ENCODE peak calls at places on chromosome 4, in six cellular contexts. One of them, this sample, is unnamed.

GRCh38 chr4:1797861-1798529 is 4.9 kb downstream of the FGFR3 start:
- DNase-seq in ACHN: no peak
- DNase-seq in upper lobe of right lung: no peak
- DNase-seq in stimulated activated CD8-positive, alpha-beta memory T cell treated with anti-CD3 and anti-CD28 coated beads, Interleukin-7, amount 100 ng/mL, for 24 hours: no peak
- DNase-seq in GM10248: no peak
- DNase-seq in ureter: no peak
- DNase-seq in this sample: no peak

GRCh38 chr4:43163101-43163792 is 270.7 kb downstream of the GRXCR1 start:
- DNase-seq in ACHN: no peak
- DNase-seq in upper lobe of right lung: no peak
- DNase-seq in stimulated activated CD8-positive, alpha-beta memory T cell treated with anti-CD3 and anti-CD28 coated beads, Interleukin-7, amount 100 ng/mL, for 24 hours: no peak
- DNase-seq in GM10248: no peak
- DNase-seq in ureter: no peak
- DNase-seq in this sample: no peak

GRCh38 chr4:44493924-44494323 is 45.3 kb upstream of the KCTD8 start:
- DNase-seq in ACHN: peak; percentile 37
- DNase-seq in upper lobe of right lung: no peak
- DNase-seq in stimulated activated CD8-positive, alpha-beta memory T cell treated with anti-CD3 and anti-CD28 coated beads, Interleukin-7, amount 100 ng/mL, for 24 hours: no peak
- DNase-seq in GM10248: peak; percentile 11
- DNase-seq in ureter: no peak
- DNase-seq in this sample: peak; percentile 29

GRCh38 chr4:164383187-164384181 is 370.4 kb upstream of the SMIM31 start:
- DNase-seq in ACHN: peak; percentile 83
- DNase-seq in upper lobe of right lung: peak; percentile 60
- DNase-seq in stimulated activated CD8-positive, alpha-beta memory T cell treated with anti-CD3 and anti-CD28 coated beads, Interleukin-7, amount 100 ng/mL, for 24 hours: no peak
- DNase-seq in GM10248: no peak
- DNase-seq in ureter: no peak
- DNase-seq in this sample: no peak

GRCh38 chr4:39932776-39933402 is 44.8 kb downstream of the PDS5A start:
- DNase-seq in ACHN: no peak
- DNase-seq in upper lobe of right lung: no peak
- DNase-seq in stimulated activated CD8-positive, alpha-beta memory T cell treated with anti-CD3 and anti-CD28 coated beads, Interleukin-7, amount 100 ng/mL, for 24 hours: no peak
- DNase-seq in GM10248: peak; percentile 26
- DNase-seq in ureter: no peak
- DNase-seq in this sample: no peak

GRCh38 chr4:102388636-102389035 is 43.4 kb upstream of the SLC39A8 start:
- DNase-seq in ACHN: no peak
- DNase-seq in upper lobe of right lung: no peak
- DNase-seq in stimulated activated CD8-positive, alpha-beta memory T cell treated with anti-CD3 and anti-CD28 coated beads, Interleukin-7, amount 100 ng/mL, for 24 hours: no peak
- DNase-seq in GM10248: no peak
- DNase-seq in ureter: no peak
- DNase-seq in this sample: no peak

GRCh38 chr4:67393699-67394281 is 151.5 kb downstream of the CENPC start:
- DNase-seq in ACHN: peak; percentile 46
- DNase-seq in upper lobe of right lung: no peak
- DNase-seq in stimulated activated CD8-positive, alpha-beta memory T cell treated with anti-CD3 and anti-CD28 coated beads, Interleukin-7, amount 100 ng/mL, for 24 hours: no peak
- DNase-seq in GM10248: peak; percentile 15
- DNase-seq in ureter: no peak
- DNase-seq in this sample: peak; percentile 63

GRCh38 chr4:154877110-154877760 is 96.2 kb downstream of the RBM46 start:
- DNase-seq in ACHN: no peak
- DNase-seq in upper lobe of right lung: no peak
- DNase-seq in stimulated activated CD8-positive, alpha-beta memory T cell treated with anti-CD3 and anti-CD28 coated beads, Interleukin-7, amount 100 ng/mL, for 24 hours: no peak
- DNase-seq in GM10248: no peak
- DNase-seq in ureter: no peak
- DNase-seq in this sample: peak; percentile 15

GRCh38 chr4:161555689-161556660 is 607.8 kb downstream of the FSTL5 start:
- DNase-seq in ACHN: no peak
- DNase-seq in upper lobe of right lung: no peak
- DNase-seq in stimulated activated CD8-positive, alpha-beta memory T cell treated with anti-CD3 and anti-CD28 coated beads, Interleukin-7, amount 100 ng/mL, for 24 hours: no peak
- DNase-seq in GM10248: peak; percentile 11
- DNase-seq in ureter: no peak
- DNase-seq in this sample: peak; percentile 69

GRCh38 chr4:19971829-19972228 is 279.9 kb upstream of the SLIT2 start:
- DNase-seq in ACHN: peak; percentile 37
- DNase-seq in upper lobe of right lung: no peak
- DNase-seq in stimulated activated CD8-positive, alpha-beta memory T cell treated with anti-CD3 and anti-CD28 coated beads, Interleukin-7, amount 100 ng/mL, for 24 hours: no peak
- DNase-seq in GM10248: no peak
- DNase-seq in ureter: no peak
- DNase-seq in this sample: peak; percentile 65

GRCh38 chr4:169791527-169792156 is 33.9 kb upstream of the HPF1 start:
- DNase-seq in ACHN: peak; percentile 77
- DNase-seq in upper lobe of right lung: no peak
- DNase-seq in stimulated activated CD8-positive, alpha-beta memory T cell treated with anti-CD3 and anti-CD28 coated beads, Interleukin-7, amount 100 ng/mL, for 24 hours: no peak
- DNase-seq in GM10248: no peak
- DNase-seq in ureter: peak; percentile 49
- DNase-seq in this sample: peak; percentile 78

GRCh38 chr4:144903953-144904711 is 193.9 kb downstream of the ANAPC10 start:
- DNase-seq in ACHN: no peak
- DNase-seq in upper lobe of right lung: no peak
- DNase-seq in stimulated activated CD8-positive, alpha-beta memory T cell treated with anti-CD3 and anti-CD28 coated beads, Interleukin-7, amount 100 ng/mL, for 24 hours: no peak
- DNase-seq in GM10248: no peak
- DNase-seq in ureter: no peak
- DNase-seq in this sample: peak; percentile 38

GRCh38 chr4:161404346-161405110 is 759.3 kb downstream of the FSTL5 start:
- DNase-seq in ACHN: no peak
- DNase-seq in upper lobe of right lung: no peak
- DNase-seq in stimulated activated CD8-positive, alpha-beta memory T cell treated with anti-CD3 and anti-CD28 coated beads, Interleukin-7, amount 100 ng/mL, for 24 hours: no peak
- DNase-seq in GM10248: no peak
- DNase-seq in ureter: no peak
- DNase-seq in this sample: peak; percentile 56

GRCh38 chr4:37742149-37742548 is 56.0 kb upstream of the RELL1 start:
- DNase-seq in ACHN: peak; percentile 7
- DNase-seq in upper lobe of right lung: no peak
- DNase-seq in stimulated activated CD8-positive, alpha-beta memory T cell treated with anti-CD3 and anti-CD28 coated beads, Interleukin-7, amount 100 ng/mL, for 24 hours: no peak
- DNase-seq in GM10248: no peak
- DNase-seq in ureter: no peak
- DNase-seq in this sample: peak; percentile 47

GRCh38 chr4:126954537-126955291 is 678.0 kb upstream of the INTU start:
- DNase-seq in ACHN: no peak
- DNase-seq in upper lobe of right lung: no peak
- DNase-seq in stimulated activated CD8-positive, alpha-beta memory T cell treated with anti-CD3 and anti-CD28 coated beads, Interleukin-7, amount 100 ng/mL, for 24 hours: no peak
- DNase-seq in GM10248: no peak
- DNase-seq in ureter: no peak
- DNase-seq in this sample: no peak

GRCh38 chr4:85722806-85723205 is 247.9 kb downstream of the ARHGAP24 start:
- DNase-seq in ACHN: no peak
- DNase-seq in upper lobe of right lung: no peak
- DNase-seq in stimulated activated CD8-positive, alpha-beta memory T cell treated with anti-CD3 and anti-CD28 coated beads, Interleukin-7, amount 100 ng/mL, for 24 hours: no peak
- DNase-seq in GM10248: no peak
- DNase-seq in ureter: no peak
- DNase-seq in this sample: peak; percentile 14

This sample was measured in ELR.